ENCODE peak calls at places on chromosomes 13 and 19, in four cellular contexts. A, H, M and J are unnamed samples.

GRCh38 chr19:16627194-16627927 is 643 bp downstream of the MED26 start:
- DNase-seq in H (peak; percentile 13), A (no peak), M (peak; percentile 23), J (no peak)

GRCh38 chr19:12331211-12331941 is 2.1 kb downstream of the ZNF563 start:
- DNase-seq in M (no peak), A (no peak), H (no peak), J (no peak)

GRCh38 chr19:9970481-9970880 is 34.2 kb upstream of the OLFM2 start:
- DNase-seq in H (no peak), M (no peak), A (no peak), J (no peak)

GRCh38 chr13:64471916-64472315 is 2758.2 kb downstream of the PCDH9 start:
- DNase-seq in H (no peak), A (no peak), M (peak; percentile 67), J (no peak)

GRCh38 chr19:50663280-50663790 is 14.1 kb downstream of the C19orf81 start:
- DNase-seq in H (no peak), A (no peak), M (no peak), J (no peak)

GRCh38 chr13:110176431-110176830 is 130.5 kb downstream of the COL4A1 start:
- DNase-seq in H (no peak), A (no peak), M (no peak), J (no peak)

GRCh38 chr19:2811221-2811722 is 8.4 kb upstream of the ZNF554 start:
- DNase-seq in M (no peak), A (no peak), H (no peak), J (no peak)

GRCh38 chr13:54317722-54318121 is 1289.1 kb downstream of the OLFM4 start:
- DNase-seq in H (no peak), M (no peak), A (no peak), J (no peak)

GRCh38 chr13:40057228-40057627 is 401.8 kb downstream of the COG6 start:
- DNase-seq in M (no peak), A (no peak), H (no peak), J (no peak)

GRCh38 chr13:25654332-25654731 is 282.6 kb downstream of the ATP8A2 start:
- DNase-seq in H (peak; percentile 31), A (no peak), M (no peak), J (no peak)

GRCh38 chr13:100589178-100589725 is 663 bp upstream of the GGACT start:
- DNase-seq in A (no peak), M (no peak), H (no peak), J (no peak)